ENCODE peak calls at places on chromosomes 7 and 10, in five cellular contexts. M is occipital lobe; T is fibroblast of mammary gland; U is glomerular endothelial cell; I is activated naive CD4-positive, alpha-beta T cell treated with anti-CD3 and anti-CD28 coated beads, Interleukin-2, amount 10 ng/mL, durations not matched to agents 7 days and 5 days. P is an unnamed sample.

GRCh38 chr10:49058341-49059255 is 56.7 kb downstream of the VSTM4 start:
- DNase-seq in I (no peak), M (no peak), U (no peak), T (peak), P (no peak)

GRCh38 chr7:92798517-92799249 is 37.7 kb downstream of the CDK6 start:
- DNase-seq in M (no peak), U (no peak), T (no peak), I (no peak), P (peak)

GRCh38 chr7:29859491-29860180 is 53.3 kb downstream of the WIPF3 start:
- DNase-seq in M (no peak), T (no peak), I (no peak), U (no peak), P (no peak)

GRCh38 chr7:148142660-148143248 is 447.8 kb upstream of the C7orf33 start:
- DNase-seq in I (peak), U (no peak), M (no peak), T (peak), P (no peak)

GRCh38 chr10:113454341-113455061 is 98.4 kb upstream of the HABP2 start:
- DNase-seq in M (no peak), I (peak), U (peak), T (peak), P (no peak)

GRCh38 chr10:116096501-116096900 is 176.5 kb downstream of the GFRA1 start:
- DNase-seq in M (no peak), U (no peak), T (no peak), I (no peak), P (no peak)

GRCh38 chr7:36280840-36281812 is 108.5 kb upstream of the ANLN start:
- DNase-seq in M (peak), I (no peak), U (no peak), T (peak), P (peak)

GRCh38 chr7:150631084-150631824 is 931 bp downstream of the GIMAP6 start:
- DNase-seq in M (no peak), U (no peak), I (peak), T (no peak), P (peak)

GRCh38 chr7:137975768-137976167 is 26.1 kb downstream of the CREB3L2 start:
- DNase-seq in U (no peak), T (peak), I (no peak), M (no peak), P (no peak)

GRCh38 chr10:79313911-79314439 is 33.3 kb upstream of the PPIF start:
- DNase-seq in I (no peak), U (no peak), M (no peak), T (no peak), P (peak)